ENCODE peak calls at places on chromosomes 2 and 18, in ten cellular contexts. One of them, this sample, is unnamed.
A peak's percentile ranks its signal among the peaks of the same experiment; 100 is the strongest.

GRCh38 chr18:68299906-68300305 is 415.0 kb downstream of the TMX3 start:
- DNase-seq in fibroblast of the aortic adventitia: no peak
- DNase-seq in glutamatergic neuron: no peak
- DNase-seq in SK-N-MC: no peak
- DNase-seq in H4: no peak
- DNase-seq in T-helper 22 cell: no peak
- DNase-seq in sciatic nerve: no peak
- DNase-seq in NCI-H1694 treated with DMSO at 0.1 percent for 48 hours: no peak
- DNase-seq in EH: no peak
- DNase-seq in stimulated activated CD8-positive, alpha-beta memory T cell treated with anti-CD3 and anti-CD28 coated beads, Interleukin-15, amount 100 ng/mL, for 4 hours: no peak
- DNase-seq in this sample: no peak

GRCh38 chr2:8244634-8245033 is 437.2 kb upstream of the ID2 start:
- DNase-seq in fibroblast of the aortic adventitia: no peak
- DNase-seq in glutamatergic neuron: no peak
- DNase-seq in SK-N-MC: no peak
- DNase-seq in H4: no peak
- DNase-seq in T-helper 22 cell: no peak
- DNase-seq in sciatic nerve: no peak
- DNase-seq in NCI-H1694 treated with DMSO at 0.1 percent for 48 hours: no peak
- DNase-seq in EH: no peak
- DNase-seq in stimulated activated CD8-positive, alpha-beta memory T cell treated with anti-CD3 and anti-CD28 coated beads, Interleukin-15, amount 100 ng/mL, for 4 hours: no peak
- DNase-seq in this sample: no peak

GRCh38 chr2:62505649-62506420 is at the start of gene TMEM17:
- DNase-seq in fibroblast of the aortic adventitia: peak; percentile 92
- DNase-seq in glutamatergic neuron: peak; percentile 92
- DNase-seq in SK-N-MC: no peak
- DNase-seq in H4: peak; percentile 76
- DNase-seq in T-helper 22 cell: no peak
- DNase-seq in sciatic nerve: peak; percentile 96
- DNase-seq in NCI-H1694 treated with DMSO at 0.1 percent for 48 hours: peak; percentile 69
- DNase-seq in EH: peak; percentile 92
- DNase-seq in stimulated activated CD8-positive, alpha-beta memory T cell treated with anti-CD3 and anti-CD28 coated beads, Interleukin-15, amount 100 ng/mL, for 4 hours: peak; percentile 0
- DNase-seq in this sample: peak; percentile 95

GRCh38 chr2:240963376-240964220 is 34.8 kb upstream of the SNED1 start:
- DNase-seq in fibroblast of the aortic adventitia: no peak
- DNase-seq in glutamatergic neuron: no peak
- DNase-seq in SK-N-MC: no peak
- DNase-seq in H4: no peak
- DNase-seq in T-helper 22 cell: no peak
- DNase-seq in sciatic nerve: peak; percentile 58
- DNase-seq in NCI-H1694 treated with DMSO at 0.1 percent for 48 hours: no peak
- DNase-seq in EH: no peak
- DNase-seq in stimulated activated CD8-positive, alpha-beta memory T cell treated with anti-CD3 and anti-CD28 coated beads, Interleukin-15, amount 100 ng/mL, for 4 hours: no peak
- DNase-seq in this sample: peak; percentile 58

GRCh38 chr2:11738589-11739436 is 7.6 kb upstream of the LPIN1 start:
- DNase-seq in fibroblast of the aortic adventitia: peak; percentile 93
- DNase-seq in glutamatergic neuron: peak; percentile 50
- DNase-seq in SK-N-MC: no peak
- DNase-seq in H4: peak; percentile 55
- DNase-seq in T-helper 22 cell: no peak
- DNase-seq in sciatic nerve: peak; percentile 76
- DNase-seq in NCI-H1694 treated with DMSO at 0.1 percent for 48 hours: no peak
- DNase-seq in EH: peak; percentile 84
- DNase-seq in stimulated activated CD8-positive, alpha-beta memory T cell treated with anti-CD3 and anti-CD28 coated beads, Interleukin-15, amount 100 ng/mL, for 4 hours: no peak
- DNase-seq in this sample: peak; percentile 82

GRCh38 chr2:170817999-170818293 is 1.3 kb downstream of the GAD1 start:
- DNase-seq in fibroblast of the aortic adventitia: no peak
- DNase-seq in glutamatergic neuron: peak; percentile 44
- DNase-seq in SK-N-MC: no peak
- DNase-seq in H4: no peak
- DNase-seq in T-helper 22 cell: no peak
- DNase-seq in sciatic nerve: no peak
- DNase-seq in NCI-H1694 treated with DMSO at 0.1 percent for 48 hours: no peak
- DNase-seq in EH: no peak
- DNase-seq in stimulated activated CD8-positive, alpha-beta memory T cell treated with anti-CD3 and anti-CD28 coated beads, Interleukin-15, amount 100 ng/mL, for 4 hours: no peak
- DNase-seq in this sample: no peak

GRCh38 chr2:54597153-54597827 is 126.2 kb upstream of the EML6 start:
- DNase-seq in fibroblast of the aortic adventitia: peak; percentile 75
- DNase-seq in glutamatergic neuron: peak; percentile 35
- DNase-seq in SK-N-MC: no peak
- DNase-seq in H4: no peak
- DNase-seq in T-helper 22 cell: no peak
- DNase-seq in sciatic nerve: no peak
- DNase-seq in NCI-H1694 treated with DMSO at 0.1 percent for 48 hours: peak; percentile 63
- DNase-seq in EH: no peak
- DNase-seq in stimulated activated CD8-positive, alpha-beta memory T cell treated with anti-CD3 and anti-CD28 coated beads, Interleukin-15, amount 100 ng/mL, for 4 hours: no peak
- DNase-seq in this sample: no peak

GRCh38 chr2:241551998-241552737 is 6.4 kb upstream of the BOK start:
- DNase-seq in fibroblast of the aortic adventitia: no peak
- DNase-seq in glutamatergic neuron: no peak
- DNase-seq in SK-N-MC: no peak
- DNase-seq in H4: no peak
- DNase-seq in T-helper 22 cell: no peak
- DNase-seq in sciatic nerve: no peak
- DNase-seq in NCI-H1694 treated with DMSO at 0.1 percent for 48 hours: no peak
- DNase-seq in EH: no peak
- DNase-seq in stimulated activated CD8-positive, alpha-beta memory T cell treated with anti-CD3 and anti-CD28 coated beads, Interleukin-15, amount 100 ng/mL, for 4 hours: no peak
- DNase-seq in this sample: no peak

GRCh38 chr2:19319698-19320097 is 38.7 kb downstream of the OSR1 start:
- DNase-seq in fibroblast of the aortic adventitia: no peak
- DNase-seq in glutamatergic neuron: no peak
- DNase-seq in SK-N-MC: no peak
- DNase-seq in H4: no peak
- DNase-seq in T-helper 22 cell: no peak
- DNase-seq in sciatic nerve: no peak
- DNase-seq in NCI-H1694 treated with DMSO at 0.1 percent for 48 hours: no peak
- DNase-seq in EH: no peak
- DNase-seq in stimulated activated CD8-positive, alpha-beta memory T cell treated with anti-CD3 and anti-CD28 coated beads, Interleukin-15, amount 100 ng/mL, for 4 hours: no peak
- DNase-seq in this sample: no peak

GRCh38 chr18:48941672-48942071 is 9.1 kb downstream of the SMAD7 start:
- DNase-seq in fibroblast of the aortic adventitia: no peak
- DNase-seq in glutamatergic neuron: no peak
- DNase-seq in SK-N-MC: no peak
- DNase-seq in H4: no peak
- DNase-seq in T-helper 22 cell: no peak
- DNase-seq in sciatic nerve: no peak
- DNase-seq in NCI-H1694 treated with DMSO at 0.1 percent for 48 hours: no peak
- DNase-seq in EH: no peak
- DNase-seq in stimulated activated CD8-positive, alpha-beta memory T cell treated with anti-CD3 and anti-CD28 coated beads, Interleukin-15, amount 100 ng/mL, for 4 hours: no peak
- DNase-seq in this sample: no peak